ENCODE peak calls at places on chromosomes 7 and 10, in ten cellular contexts. R is mucosa of descending colon, C is A549, W is body of pancreas, D is LNCaP clone FGC, Z is GM12865, E is IMR-90, S is NB4, I is AG09309, Q is astrocyte of the spinal cord. A is an unnamed sample.

GRCh38 chr7:151410405-151411390 is 860 bp upstream of the WDR86 start:
- DNase-seq in R (peak; percentile 48), C (no peak), W (no peak), D (no peak), Z (no peak), E (no peak), S (no peak), I (no peak), Q (no peak), A (no peak)

GRCh38 chr7:2171855-2172254 is 60.9 kb downstream of the MAD1L1 start:
- DNase-seq in R (no peak), C (no peak), W (no peak), D (peak; percentile 45), Z (no peak), E (no peak), S (peak; percentile 48), I (no peak), Q (no peak), A (no peak)

GRCh38 chr7:1439373-1440363 is 19.6 kb downstream of the MICALL2 start:
- DNase-seq in R (no peak), C (no peak), W (no peak), D (no peak), Z (no peak), E (no peak), S (no peak), I (no peak), Q (no peak), A (no peak)

GRCh38 chr10:13712799-13713581 is 126.2 kb downstream of the PRPF18 start:
- DNase-seq in R (peak; percentile 72), C (peak; percentile 50), W (peak; percentile 83), D (no peak), Z (peak; percentile 89), E (peak; percentile 99), S (peak; percentile 89), I (peak; percentile 91), Q (peak; percentile 98), A (peak; percentile 71)

GRCh38 chr10:35127289-35127891 is 744 bp downstream of the CREM start:
- DNase-seq in R (peak; percentile 81), C (peak; percentile 43), W (peak; percentile 61), D (no peak), Z (peak; percentile 68), E (peak; percentile 63), S (peak; percentile 66), I (no peak), Q (peak; percentile 68), A (peak; percentile 66)

GRCh38 chr10:6027929-6028328 is 34.2 kb downstream of the IL2RA start:
- DNase-seq in R (no peak), C (no peak), W (no peak), D (no peak), Z (no peak), E (no peak), S (no peak), I (no peak), Q (no peak), A (peak; percentile 17)

GRCh38 chr7:141144921-141145629 is 71.2 kb downstream of the TMEM178B start:
- DNase-seq in R (no peak), C (no peak), W (no peak), D (no peak), Z (no peak), E (no peak), S (no peak), I (no peak), Q (no peak), A (no peak)

GRCh38 chr7:131538791-131539179 is 17.6 kb downstream of the PODXL start:
- DNase-seq in R (no peak), C (no peak), W (no peak), D (peak; percentile 19), Z (no peak), E (no peak), S (no peak), I (no peak), Q (no peak), A (no peak)

GRCh38 chr7:80736371-80736770 is 97.9 kb downstream of the CD36 start:
- DNase-seq in R (no peak), C (no peak), W (no peak), D (no peak), Z (no peak), E (peak; percentile 39), S (no peak), I (no peak), Q (no peak), A (no peak)

GRCh38 chr10:88270871-88271713 is 312.0 kb downstream of the RNLS start:
- DNase-seq in R (no peak), C (no peak), W (peak; percentile 7), D (no peak), Z (peak; percentile 97), E (peak; percentile 71), S (peak; percentile 32), I (no peak), Q (peak; percentile 86), A (no peak)

GRCh38 chr10:13193637-13194036 is 32.3 kb downstream of the MCM10 start:
- DNase-seq in R (no peak), C (no peak), W (no peak), D (no peak), Z (no peak), E (no peak), S (no peak), I (no peak), Q (no peak), A (no peak)

DNA sequence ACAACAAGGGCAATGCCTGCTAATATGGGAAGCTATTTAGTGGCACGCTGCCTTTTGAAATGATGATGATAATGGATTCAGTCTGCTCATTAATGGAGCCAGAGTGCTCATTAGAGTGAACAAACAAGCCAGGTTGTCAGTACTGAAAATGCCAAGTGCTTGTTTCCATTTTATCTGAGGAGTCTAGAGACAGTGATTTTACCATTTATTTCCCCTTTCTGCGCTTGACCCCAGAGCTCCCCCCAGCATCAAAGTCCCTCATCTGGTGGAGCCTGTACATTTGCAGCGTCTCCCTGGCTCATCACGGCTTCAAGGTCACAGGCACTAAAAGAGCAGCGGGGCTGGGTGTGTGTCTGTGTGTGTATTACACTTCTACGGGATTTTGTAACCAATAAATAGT is 553.9 kb downstream of the TFEC start:
- DNase-seq in R (no peak), C (no peak), W (no peak), D (no peak), Z (no peak), E (no peak), S (no peak), I (no peak), Q (peak; percentile 13), A (no peak)
- H3K4me3 ChIP-seq in R (no peak overlapping the region), C (peak overlapping the region; percentile 5), W (no peak overlapping the region), D (no peak overlapping the region), Z (peak overlapping the region; percentile 35), E (peak overlapping the region; percentile 44), S (no peak overlapping the region), I (peak overlapping the region; percentile 50), Q (peak overlapping the region; percentile 48), A (no peak overlapping the region)

GRCh38 chr7:111730476-111731300 is 168.4 kb upstream of the IMMP2L start:
- DNase-seq in R (no peak), C (peak; percentile 20), W (no peak), D (peak; percentile 36), Z (peak; percentile 56), E (peak; percentile 47), S (peak; percentile 72), I (no peak), Q (no peak), A (no peak)
- TF ChIP-seq CTCF in R (no peak), C (peak; percentile 69), W (peak; percentile 18), D (peak; percentile 81), Z (peak; percentile 62), E (peak; percentile 49), S (peak; percentile 74), I (peak; percentile 57), Q (peak; percentile 50), A (no peak)

DNA sequence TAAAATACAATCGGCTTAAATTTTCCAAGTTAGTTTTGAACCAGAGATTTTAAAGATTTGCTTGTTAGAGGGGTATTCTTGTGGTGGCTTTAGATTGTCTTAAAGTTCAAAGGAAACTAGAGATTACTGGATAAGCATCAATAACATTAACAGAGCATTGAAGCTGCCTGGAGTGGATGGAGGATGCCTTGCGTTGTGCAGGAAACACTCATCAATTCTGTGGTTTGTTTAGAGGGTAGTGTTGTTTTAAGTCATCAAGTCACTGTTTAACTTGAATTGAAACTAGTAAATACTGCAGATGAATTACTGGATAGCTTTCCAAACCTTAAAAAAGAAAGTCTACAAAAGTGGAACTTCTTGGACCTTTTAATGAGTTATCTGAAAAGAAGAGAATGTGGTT is 218.6 kb downstream of the CELF2 start:
- DNase-seq in R (no peak), C (no peak), W (no peak), D (no peak), Z (peak; percentile 79), E (peak; percentile 4), S (no peak), I (no peak), Q (no peak), A (no peak)
- H3K4me3 ChIP-seq in R (no peak overlapping the region), C (no peak overlapping the region), W (no peak overlapping the region), D (no peak overlapping the region), Z (no peak overlapping the region), E (no peak overlapping the region), S (no peak overlapping the region), I (no peak overlapping the region), Q (no peak overlapping the region), A (no peak overlapping the region)

GRCh38 chr10:72331575-72332422 is 22.9 kb downstream of the DNAJB12 start:
- DNase-seq in R (peak; percentile 96), C (no peak), W (peak; percentile 98), D (peak; percentile 98), Z (peak; percentile 96), E (peak; percentile 31), S (peak; percentile 100), I (no peak), Q (peak; percentile 95), A (peak; percentile 92)
- TF ChIP-seq CTCF in R (no peak), C (no peak), W (peak; percentile 66), D (no peak), Z (peak; percentile 18), E (no peak), S (no peak), I (no peak), Q (peak; percentile 8), A (no peak)

A was measured in lung.